ENCODE peak calls at places on chromosomes 4 and X, in four cellular contexts. B is stomach, Q is ELR, F is HTR-8/SVneo. O is an unnamed sample.

GRCh38 chr4:148273501-148273986 is 168.7 kb downstream of the NR3C2 start:
- DNase-seq in Q (no peak), B (peak), F (no peak), O (no peak)

GRCh38 chr4:75686346-75686745 is 13.1 kb upstream of the G3BP2 start:
- DNase-seq in Q (no peak), B (no peak), F (no peak), O (no peak)

GRCh38 chr4:119581480-119581879 is 47.1 kb downstream of the PDE5A start:
- DNase-seq in Q (no peak), F (no peak), B (no peak), O (no peak)

GRCh38 chr4:53185853-53186590 is 179.8 kb downstream of the SCFD2 start:
- DNase-seq in Q (no peak), F (no peak), B (no peak), O (no peak)

GRCh38 chr4:146342600-146343192 is 128.4 kb downstream of the REELD1 start:
- DNase-seq in F (no peak), Q (peak), B (no peak), O (no peak)

GRCh38 chrX:104282326-104282725 is 27.6 kb upstream of the ESX1 start:
- DNase-seq in Q (no peak), B (no peak), F (no peak), O (no peak)

GRCh38 chrX:30653415-30654131 is at the start of gene GK:
- DNase-seq in Q (peak), F (no peak), B (no peak), O (peak)

GRCh38 chrX:97850911-97851310 is 967.2 kb downstream of the RPA4 start:
- DNase-seq in Q (no peak), B (no peak), F (no peak), O (no peak)